ENCODE peak calls at places on chromosomes 2 and 18, in ten cellular contexts. G, O, X, K, U, A, Z, L, R and Q are unnamed samples.

GRCh38 chr2:221264318-221264717 is 307.8 kb downstream of the EPHA4 start:
- DNase-seq in G (no peak), O (no peak), X (no peak), K (no peak), U (no peak), A (no peak), Z (no peak), L (no peak), R (no peak), Q (no peak)

GRCh38 chr2:156436477-156437085 is 402 bp downstream of the GPD2 start:
- DNase-seq in G (no peak), O (no peak), X (peak; percentile 22), K (peak; percentile 34), U (no peak), A (no peak), Z (peak; percentile 29), L (peak; percentile 20), R (peak; percentile 25), Q (no peak)

GRCh38 chr2:104872866-104873688 is 19.2 kb downstream of the POU3F3 start:
- DNase-seq in G (peak; percentile 72), O (peak; percentile 71), X (no peak), K (peak; percentile 85), U (no peak), A (peak; percentile 50), Z (peak; percentile 76), L (peak; percentile 76), R (peak; percentile 93), Q (no peak)

GRCh38 chr2:224086226-224086911 is 47.3 kb upstream of the SERPINE2 start:
- DNase-seq in G (peak; percentile 98), O (no peak), X (peak; percentile 72), K (no peak), U (no peak), A (peak; percentile 90), Z (peak; percentile 94), L (peak; percentile 84), R (no peak), Q (no peak)

GRCh38 chr2:236061899-236062298 is 106.3 kb downstream of the GBX2 start:
- DNase-seq in G (no peak), O (no peak), X (no peak), K (no peak), U (no peak), A (no peak), Z (no peak), L (no peak), R (no peak), Q (no peak)

GRCh38 chr18:58965291-58965929 is 100.7 kb downstream of the ZNF532 start:
- DNase-seq in G (no peak), O (no peak), X (no peak), K (no peak), U (no peak), A (no peak), Z (no peak), L (no peak), R (no peak), Q (no peak)

GRCh38 chr2:241686322-241686648 is 330 bp downstream of the DTYMK start:
- DNase-seq in G (no peak), O (no peak), X (no peak), K (peak; percentile 13), U (peak; percentile 29), A (no peak), Z (no peak), L (no peak), R (peak; percentile 26), Q (no peak)

GRCh38 chr2:74944987-74945782 is 13.3 kb upstream of the POLE4 start:
- DNase-seq in G (peak; percentile 36), O (no peak), X (no peak), K (no peak), U (no peak), A (peak; percentile 48), Z (peak; percentile 80), L (peak; percentile 70), R (no peak), Q (no peak)

DNA sequence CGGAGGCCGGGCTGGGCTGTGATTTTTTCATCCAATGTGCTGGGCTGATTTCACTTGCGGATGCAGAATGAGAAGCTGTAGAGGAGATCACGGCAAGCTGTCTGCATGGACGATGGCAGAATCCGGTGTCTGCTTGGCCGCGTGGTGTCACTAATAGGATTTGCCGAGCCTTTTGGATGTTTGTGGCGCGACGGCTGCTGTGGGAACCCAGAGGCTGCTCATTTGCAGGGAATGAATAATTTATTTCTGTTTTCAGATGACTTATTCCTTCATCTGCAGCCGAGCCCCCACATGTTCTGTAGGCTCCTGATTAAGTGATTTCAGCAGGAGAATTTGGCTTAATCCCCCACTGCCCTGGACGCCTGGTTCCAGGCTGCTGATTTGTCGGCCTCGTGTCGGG is 62.6 kb downstream of the ODC1 start:
- DNase-seq in G (no peak), O (no peak), X (no peak), K (no peak), U (no peak), A (no peak), Z (peak; percentile 54), L (no peak), R (no peak), Q (no peak)
- TF ChIP-seq CTCF in G (no peak), O (no peak), X (no peak), K (no peak), U (no peak), A (no peak), Z (no peak), L (no peak), R (no peak), Q (no peak)

GRCh38 chr2:97931118-97931850 is 64.5 kb downstream of the TMEM131 start:
- DNase-seq in G (no peak), O (no peak), X (no peak), K (no peak), U (no peak), A (no peak), Z (no peak), L (no peak), R (no peak), Q (no peak)

GRCh38 chr2:97931851-97932211 is 63.9 kb downstream of the TMEM131 start:
- DNase-seq in G (no peak), O (no peak), X (no peak), K (no peak), U (no peak), A (no peak), Z (no peak), L (no peak), R (no peak), Q (no peak)

GRCh38 chr2:97932975-97933662 is 62.6 kb downstream of the TMEM131 start:
- DNase-seq in G (no peak), O (no peak), X (no peak), K (peak; percentile 36), U (no peak), A (no peak), Z (no peak), L (no peak), R (no peak), Q (no peak)

GRCh38 chr2:97935719-97936161 is 60.0 kb downstream of the TMEM131 start:
- DNase-seq in G (peak; percentile 71), O (no peak), X (no peak), K (no peak), U (no peak), A (peak; percentile 36), Z (peak; percentile 63), L (peak; percentile 85), R (no peak), Q (no peak)

GRCh38 chr2:97936199-97936598 is 59.5 kb downstream of the TMEM131 start:
- DNase-seq in G (no peak), O (no peak), X (no peak), K (peak; percentile 15), U (no peak), A (no peak), Z (no peak), L (no peak), R (no peak), Q (no peak)
- H3K4me3 ChIP-seq in G (no peak overlapping the region), O (no peak overlapping the region), X (no peak overlapping the region), K (no peak overlapping the region), U (no peak overlapping the region), A (no peak overlapping the region), Z (no peak overlapping the region), L (no peak overlapping the region), R (no peak overlapping the region), Q (peak overlapping the region; percentile 13)

DNA sequence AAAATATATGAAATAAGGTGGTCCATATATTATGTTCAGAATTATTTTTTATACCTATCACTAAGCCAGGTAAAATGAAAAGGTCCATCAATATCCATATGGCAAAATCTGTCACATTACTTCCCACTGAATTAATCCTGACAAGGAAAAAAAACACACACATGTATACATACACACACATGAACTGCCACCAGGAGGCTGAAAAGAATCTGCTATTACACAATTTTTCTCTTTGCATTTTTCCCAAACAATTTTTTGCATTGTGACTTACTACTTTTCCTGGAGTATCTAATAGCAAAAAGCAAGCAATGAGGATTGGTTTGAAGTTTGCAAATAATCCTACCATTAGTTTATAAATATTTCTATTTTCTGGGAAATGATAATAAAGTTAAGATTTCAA is 128.2 kb upstream of the CD226 start:
- DNase-seq in G (no peak), O (no peak), X (no peak), K (no peak), U (no peak), A (no peak), Z (no peak), L (peak; percentile 8), R (no peak), Q (no peak)
- TF ChIP-seq CTCF in G (peak; percentile 15), O (no peak), X (no peak), K (no peak), U (no peak), A (peak; percentile 14), Z (peak; percentile 41), L (peak; percentile 29), R (no peak), Q (no peak)

GRCh38 chr2:21034156-21034971 is 9.5 kb downstream of the APOB start:
- DNase-seq in G (no peak), O (no peak), X (no peak), K (no peak), U (no peak), A (no peak), Z (no peak), L (no peak), R (no peak), Q (no peak)
- H3K4me3 ChIP-seq in G (no peak overlapping the region), O (no peak overlapping the region), X (no peak overlapping the region), K (no peak overlapping the region), U (no peak overlapping the region), A (no peak overlapping the region), Z (no peak overlapping the region), L (no peak overlapping the region), R (no peak overlapping the region), Q (no peak overlapping the region)